ENCODE peak calls at places on chromosomes 11 and 22, in eight cellular contexts. N, K, M, R, O, Q, V and F are unnamed samples. For H3K36me3, the result is how much of the 10 kb centered on the place peaks cover.

GRCh38 chr11:70415176-70415575 is 16.8 kb downstream of the CTTN start:
- DNase-seq in N (no peak), K (peak), M (peak), R (no peak), O (no peak), Q (no peak), V (no peak), F (no peak)

GRCh38 chr11:85651118-85651517 is 3.4 kb downstream of the TMEM126A start:
- DNase-seq in N (no peak), K (no peak), M (no peak), R (no peak), O (no peak), Q (no peak), V (no peak), F (no peak)

GRCh38 chr22:42069801-42070516 is 653 bp downstream of the NAGA start:
- DNase-seq in N (no peak), K (no peak), M (no peak), R (no peak), O (no peak), Q (peak), V (no peak), F (no peak)

GRCh38 chr11:76369406-76369805 is 11.5 kb downstream of the THAP12 start:
- DNase-seq in N (no peak), K (no peak), M (no peak), R (no peak), O (no peak), Q (no peak), V (no peak), F (no peak)

GRCh38 chr11:84437129-84438123 is 1151.3 kb upstream of the CCDC90B start:
- DNase-seq in N (peak), K (no peak), M (no peak), R (peak), O (peak), Q (no peak), V (peak), F (no peak)

GRCh38 chr22:49705631-49706352 is 121.9 kb downstream of the BRD1 start:
- DNase-seq in N (no peak), K (no peak), M (no peak), R (no peak), O (no peak), Q (peak), V (no peak), F (no peak)

GRCh38 chr22:25817092-25817943 is 75.3 kb downstream of the MYO18B start:
- DNase-seq in N (no peak), K (no peak), M (no peak), R (no peak), O (no peak), Q (no peak), V (no peak), F (no peak)

GRCh38 chr11:12195773-12196172 is 85.4 kb downstream of the MICAL2 start:
- DNase-seq in N (no peak), K (no peak), M (no peak), R (peak), O (no peak), Q (no peak), V (no peak), F (no peak)

GRCh38 chr11:117836077-117836960 is 11.8 kb upstream of the FXYD2 start:
- DNase-seq in N (no peak), K (no peak), M (no peak), R (peak), O (no peak), Q (peak), V (peak), F (no peak)

GRCh38 chr11:10818594-10818993 is 9.9 kb upstream of the EIF4G2 start:
- DNase-seq in N (no peak), K (peak), M (peak), R (no peak), O (no peak), Q (no peak), V (no peak), F (no peak)

GRCh38 chr11:45332486-45332934 is 46.4 kb upstream of the SYT13 start:
- DNase-seq in N (peak), K (no peak), M (peak), R (no peak), O (peak), Q (no peak), V (no peak), F (peak)
- H3K4me3 ChIP-seq in N (no peak), K (no peak), M (no peak), R (no peak), O (no peak), Q (peak), V (no peak), F (no peak)

GRCh38 chr11:68704887-68705286 is 20.5 kb downstream of the GAL start:
- DNase-seq in N (no peak), K (no peak), M (no peak), R (no peak), O (peak), Q (no peak), V (no peak), F (no peak)
- TF ChIP-seq CTCF in N (no peak), K (no peak), M (no peak), R (no peak), O (peak), Q (no peak), V (no peak), F (no peak)

GRCh38 chr11:9136731-9137130 is 45.3 kb upstream of the SCUBE2 start:
- DNase-seq in N (no peak), K (no peak), M (no peak), R (no peak), O (no peak), Q (no peak), V (no peak), F (no peak)
- H3K36me3 ChIP-seq in N (under half), K (under half), M (under half), R (under half), O (under half), Q (under half), V (under half), F (under half)

GRCh38 chr11:77474509-77475070 is 696 bp upstream of the PAK1 start:
- DNase-seq in N (no peak), K (no peak), M (no peak), R (no peak), O (no peak), Q (no peak), V (no peak), F (no peak)
- H3K4me3 ChIP-seq in N (peak), K (peak), M (peak), R (peak), O (peak), Q (peak), V (peak), F (peak)

GRCh38 chr22:29359469-29359868 is 28.9 kb downstream of the AP1B1 start:
- DNase-seq in N (peak), K (no peak), M (peak), R (no peak), O (peak), Q (peak), V (peak), F (peak)
- TF ChIP-seq CTCF in N (peak), K (peak), M (peak), R (peak), O (peak), Q (peak), V (peak), F (peak)

DNA sequence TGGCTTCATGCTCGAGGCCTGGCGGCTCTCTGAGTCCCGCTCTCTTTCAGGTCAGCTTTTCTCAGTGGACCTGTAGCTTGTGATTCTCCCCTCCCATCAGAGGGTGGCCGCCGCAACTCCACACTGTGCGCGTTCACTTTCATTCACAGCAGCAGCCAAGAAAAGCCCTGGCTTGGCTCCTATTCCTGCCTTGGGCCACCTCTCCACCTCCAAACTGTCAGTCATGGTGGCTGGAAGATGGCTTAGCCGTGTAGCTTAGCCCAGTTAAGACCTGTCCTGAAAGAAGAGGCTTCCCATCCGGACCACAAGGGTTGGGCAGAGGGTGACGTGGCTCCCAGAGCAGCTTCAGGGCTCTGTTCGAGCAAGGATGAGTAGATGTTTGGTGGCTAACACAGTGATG is 125.5 kb downstream of the TBC1D22A start:
- DNase-seq in N (no peak), K (no peak), M (no peak), R (no peak), O (no peak), Q (no peak), V (no peak), F (no peak)
- H3K36me3 ChIP-seq in N (under half), K (under half), M (under half), R (under half), O (under half), Q (under half), V (under half), F (under half)

DNA sequence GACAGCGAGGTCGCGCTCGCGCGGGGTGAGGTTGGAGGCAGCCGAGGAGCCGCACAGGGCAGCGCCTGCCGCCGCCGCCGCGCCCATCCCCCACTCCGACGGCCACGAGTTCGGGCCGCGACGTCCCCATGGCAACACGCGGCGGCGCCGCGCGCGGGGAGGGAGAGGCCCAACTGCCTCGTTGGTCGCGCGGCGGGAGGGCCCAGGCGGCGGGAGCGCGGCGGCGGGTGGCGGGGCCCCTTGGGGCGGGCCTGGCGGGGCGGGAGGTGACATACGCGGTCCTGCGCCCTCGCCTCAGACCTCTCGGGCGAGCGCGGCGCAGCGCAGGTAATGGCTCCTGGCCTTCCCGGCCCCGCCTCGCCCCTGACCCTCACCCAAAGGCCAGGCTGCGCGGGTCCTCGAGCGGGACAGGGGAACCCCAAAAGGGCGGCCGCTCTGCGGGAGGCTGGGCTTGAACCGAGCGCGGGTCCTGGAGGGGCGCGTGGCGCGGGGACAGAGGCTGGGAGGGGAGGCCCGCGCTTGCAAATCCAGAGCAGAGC is at the start of gene DEUP1:
- DNase-seq in N (peak), K (no peak), M (no peak), R (no peak), O (peak), Q (peak), V (peak), F (peak)
- H3K4me3 ChIP-seq in N (peak), K (peak), M (peak), R (peak), O (peak), Q (peak), V (peak), F (peak)